ENCODE peak calls at places on chromosomes 6 and 20, in four cellular contexts. R is HEK293T, S is tibial artery, P is lower lobe of right lung. L is an unnamed sample.

GRCh38 chr6:124978451-124979293 is 16.4 kb downstream of the RNF217 start:
- DNase-seq in S (no peak), P (no peak), R (no peak), L (no peak)

GRCh38 chr6:112181130-112181529 is 73.2 kb downstream of the LAMA4 start:
- DNase-seq in P (no peak), S (no peak), R (no peak), L (no peak)

GRCh38 chr6:151493495-151494234 is at the start of gene CCDC170:
- DNase-seq in P (peak; percentile 83), R (peak; percentile 69), S (no peak), L (no peak)

GRCh38 chr20:682123-682522 is 6.5 kb upstream of the SCRT2 start:
- DNase-seq in P (no peak), R (no peak), S (no peak), L (no peak)

GRCh38 chr6:147207851-147208754 is 3.9 kb downstream of the STXBP5 start:
- DNase-seq in R (no peak), S (no peak), P (no peak), L (no peak)

GRCh38 chr6:157823523-157824370 is 701 bp downstream of the SNX9 start:
- DNase-seq in S (peak; percentile 67), R (peak; percentile 31), P (peak; percentile 51), L (no peak)

GRCh38 chr20:34579191-34579661 is 20.7 kb downstream of the MAP1LC3A start:
- DNase-seq in S (peak; percentile 55), R (no peak), P (no peak), L (peak; percentile 98)

GRCh38 chr6:168545428-168545827 is 104.4 kb downstream of the SMOC2 start:
- DNase-seq in P (peak; percentile 44), R (no peak), S (no peak), L (no peak)

GRCh38 chr6:14540859-14541540 is 423.4 kb downstream of the CD83 start:
- DNase-seq in S (no peak), P (no peak), R (no peak), L (no peak)

L was measured in RWPE2.